ENCODE peak calls at places on chromosomes 5 and 9, in four cellular contexts. E, D, O and I are unnamed samples.

GRCh38 chr5:124803617-124804331 is 57.3 kb upstream of the ZNF608 start:
- DNase-seq in E (no peak), D (no peak), O (peak; percentile 37), I (no peak)

GRCh38 chr9:98185611-98186171 is 6.7 kb downstream of the CORO2A start:
- DNase-seq in E (peak; percentile 79), D (no peak), O (no peak), I (no peak)

GRCh38 chr9:86948153-86948929 is 1.0 kb upstream of the GAS1 start:
- DNase-seq in E (peak; percentile 91), D (peak; percentile 94), O (peak; percentile 62), I (peak; percentile 79)

GRCh38 chr5:111072949-111073682 is 1.6 kb downstream of the TSLP start:
- DNase-seq in E (peak; percentile 85), D (peak; percentile 93), O (peak; percentile 80), I (peak; percentile 28)

GRCh38 chr5:31767335-31768031 is 128.6 kb downstream of the PDZD2 start:
- DNase-seq in E (no peak), D (no peak), O (no peak), I (no peak)

GRCh38 chr5:16871746-16872339 is 64.2 kb downstream of the MYO10 start:
- DNase-seq in E (no peak), D (no peak), O (no peak), I (no peak)

GRCh38 chr9:103104101-103104500 is 109.0 kb downstream of the CYLC2 start:
- DNase-seq in E (no peak), D (no peak), O (no peak), I (no peak)

GRCh38 chr9:6827370-6827949 is 69.7 kb downstream of the KDM4C start:
- DNase-seq in E (no peak), D (no peak), O (peak; percentile 60), I (no peak)

GRCh38 chr9:116451500-116451899 is 235.6 kb upstream of the TRIM32 start:
- DNase-seq in E (no peak), D (no peak), O (no peak), I (no peak)

GRCh38 chr9:108473209-108474112 is 382.3 kb downstream of the ACTL7B start:
- DNase-seq in E (no peak), D (no peak), O (no peak), I (no peak)

GRCh38 chr5:109486200-109486804 is 76.5 kb upstream of the PJA2 start:
- DNase-seq in E (no peak), D (no peak), O (no peak), I (no peak)

GRCh38 chr5:78429332-78429849 is 69.0 kb downstream of the SCAMP1 start:
- DNase-seq in E (no peak), D (no peak), O (no peak), I (no peak)

GRCh38 chr5:96733771-96734498 is 71.8 kb downstream of the CAST start:
- DNase-seq in E (no peak), D (no peak), O (peak; percentile 37), I (no peak)

GRCh38 chr5:119302916-119303897 is 52.6 kb upstream of the TNFAIP8 start:
- DNase-seq in E (no peak), D (no peak), O (peak; percentile 35), I (no peak)

GRCh38 chr9:78821126-78821822 is 524.3 kb downstream of the PSAT1 start:
- DNase-seq in E (no peak), D (no peak), O (peak; percentile 4), I (no peak)

GRCh38 chr9:83669067-83669466 is 38.7 kb downstream of the UBQLN1 start:
- DNase-seq in E (no peak), D (no peak), O (no peak), I (no peak)

GRCh38 chr9:134328341-134328840 is 2.1 kb downstream of the RXRA start:
- DNase-seq in E (no peak), D (no peak), O (no peak), I (peak; percentile 65)

GRCh38 chr5:140481758-140482157 is 65.7 kb upstream of the EIF4EBP3 start:
- DNase-seq in E (no peak), D (no peak), O (no peak), I (no peak)

GRCh38 chr9:18746631-18747030 is 272.7 kb downstream of the ADAMTSL1 start:
- DNase-seq in E (no peak), D (no peak), O (no peak), I (no peak)

GRCh38 chr5:172008689-172009141 is 2.3 kb upstream of the FBXW11 start:
- DNase-seq in E (no peak), D (no peak), O (peak; percentile 80), I (no peak)

GRCh38 chr9:35000535-35001284 is 11.2 kb downstream of the DNAJB5 start:
- DNase-seq in E (no peak), D (peak; percentile 85), O (peak; percentile 57), I (no peak)

GRCh38 chr5:43065384-43066230 is 25.5 kb upstream of the ANXA2R start:
- DNase-seq in E (peak; percentile 89), D (peak; percentile 91), O (peak; percentile 76), I (peak; percentile 52)

GRCh38 chr9:111949919-111950318 is 53.3 kb downstream of the UGCG start:
- DNase-seq in E (no peak), D (no peak), O (no peak), I (no peak)

GRCh38 chr9:132410642-132411041 is 631 bp downstream of the CFAP77 start:
- DNase-seq in E (peak; percentile 73), D (no peak), O (no peak), I (no peak)

DNA sequence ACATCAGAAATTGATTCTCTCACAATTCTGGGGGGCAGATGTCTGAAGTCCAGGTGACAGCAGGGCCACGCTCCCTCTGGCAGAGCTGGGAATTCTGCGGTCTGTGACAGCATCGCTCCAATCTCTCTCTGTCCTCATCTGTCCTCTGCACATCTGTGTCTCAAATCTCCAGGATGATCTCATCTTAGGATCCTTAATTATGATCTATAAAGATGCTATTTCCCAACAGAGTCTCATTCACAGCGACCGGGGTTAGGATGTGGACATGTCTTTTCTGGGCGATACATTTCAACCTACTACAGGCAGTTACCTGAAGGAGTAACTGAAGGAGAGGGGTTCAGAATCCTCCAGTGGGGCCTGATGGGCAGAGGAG is 31.4 kb downstream of the ANKRD33B start:
- DNase-seq in E (no peak), D (no peak), O (no peak), I (no peak)
- TF ChIP-seq POLR2AphosphoS5 in E (no peak), D (no peak), O (no peak), I (no peak)

GRCh38 chr5:93073547-93073946 is 507.5 kb downstream of the NR2F1-AS1 start:
- DNase-seq in E (no peak), D (no peak), O (no peak), I (no peak)

GRCh38 chr5:93072831-93073459 is 508.1 kb downstream of the NR2F1-AS1 start:
- DNase-seq in E (no peak), D (no peak), O (no peak), I (no peak)

GRCh38 chr5:93071710-93072109 is 509.3 kb downstream of the NR2F1-AS1 start:
- DNase-seq in E (no peak), D (no peak), O (no peak), I (no peak)

GRCh38 chr5:93070938-93071337 is 510.1 kb downstream of the NR2F1-AS1 start:
- DNase-seq in E (no peak), D (no peak), O (no peak), I (no peak)

DNA sequence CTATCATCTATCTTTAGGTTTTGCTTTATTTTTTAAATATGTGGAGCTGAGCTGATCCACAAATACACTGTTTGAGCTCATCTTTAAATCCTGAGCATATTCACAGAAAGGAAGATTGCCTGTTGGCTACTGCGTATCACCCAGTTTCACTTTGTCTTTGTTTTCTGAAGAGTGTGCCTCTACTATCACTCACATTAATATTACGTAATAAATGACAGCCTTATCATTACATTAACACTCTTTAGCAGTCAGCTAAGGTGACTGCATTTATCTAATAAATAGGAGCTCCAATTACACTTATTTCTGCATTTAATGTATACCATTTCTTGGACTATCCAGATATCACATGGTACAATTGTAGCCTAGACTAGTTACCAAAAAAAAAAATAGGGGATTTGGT is 511.7 kb downstream of the NR2F1-AS1 start:
- DNase-seq in E (no peak), D (no peak), O (no peak), I (no peak)
- TF ChIP-seq CTCF in E (no peak), D (no peak), O (no peak), I (no peak)

GRCh38 chr5:177592905-177593304 is 902 bp downstream of the TMED9 start:
- DNase-seq in E (peak; percentile 69), D (no peak), O (no peak), I (no peak)

GRCh38 chr5:177595026-177595585 is 3.1 kb downstream of the TMED9 start:
- DNase-seq in E (peak; percentile 42), D (no peak), O (no peak), I (no peak)

GRCh38 chr5:177593511-177593910 is 1.5 kb downstream of the TMED9 start:
- DNase-seq in E (peak; percentile 19), D (no peak), O (no peak), I (no peak)

GRCh38 chr5:177592010-177592834 is at the start of gene TMED9:
- DNase-seq in E (peak; percentile 98), D (no peak), O (peak; percentile 92), I (peak; percentile 91)

DNA sequence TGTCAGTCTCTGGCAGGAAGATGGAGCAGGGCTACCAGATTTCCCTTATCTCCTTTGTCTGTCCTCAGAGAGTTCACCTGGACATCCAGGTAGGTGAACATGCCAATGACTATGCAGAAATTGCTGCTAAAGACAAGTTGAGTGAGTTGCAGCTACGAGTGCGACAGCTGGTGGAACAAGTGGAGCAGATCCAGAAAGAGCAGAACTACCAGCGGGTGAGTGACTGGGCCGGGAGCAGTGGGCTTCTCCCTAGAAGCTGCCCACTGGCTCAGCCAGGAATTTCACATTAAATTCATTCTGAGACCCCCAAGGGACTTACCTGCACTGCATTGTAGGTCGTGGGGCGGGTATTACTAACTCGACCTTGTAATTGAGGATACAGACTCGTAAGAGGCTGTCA is 2.1 kb downstream of the TMED9 start:
- DNase-seq in E (peak; percentile 16), D (no peak), O (no peak), I (no peak)
- TF ChIP-seq POLR2AphosphoS5 in E (no peak), D (no peak), O (no peak), I (no peak)

DNA sequence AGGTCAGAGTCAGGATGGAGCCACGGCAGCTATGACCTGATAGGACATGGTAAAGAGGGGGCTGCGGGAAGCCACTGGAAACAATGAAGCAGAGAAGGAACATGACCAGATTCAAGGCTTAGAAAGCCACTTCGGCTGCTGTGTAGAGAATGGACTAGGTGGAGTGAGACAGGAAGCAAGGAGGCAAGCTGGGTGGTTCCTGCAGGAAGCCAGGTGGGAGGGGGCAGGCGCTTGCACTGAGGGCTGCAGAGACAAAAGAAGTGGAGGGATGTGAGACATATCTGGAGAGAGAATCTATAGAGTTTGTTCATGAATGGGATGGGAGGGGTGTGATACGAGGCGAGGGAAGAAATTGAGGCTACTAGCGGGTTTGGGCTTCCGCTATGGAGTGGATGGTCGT is 19.0 kb upstream of the N4BP3 start:
- DNase-seq in E (no peak), D (no peak), O (no peak), I (no peak)
- TF ChIP-seq CTCF in E (no peak), D (no peak), O (no peak), I (no peak)

GRCh38 chr9:137456061-137456863 is 2.9 kb downstream of the NSMF start:
- DNase-seq in E (peak; percentile 64), D (no peak), O (no peak), I (no peak)
- TF ChIP-seq POLR2AphosphoS5 in E (no peak), D (no peak), O (no peak), I (no peak)

GRCh38 chr5:168020522-168021294 is 270.7 kb upstream of the WWC1 start:
- DNase-seq in E (no peak), D (no peak), O (no peak), I (no peak)
- TF ChIP-seq CTCF in E (no peak), D (no peak), O (no peak), I (no peak)